ENCODE peak calls at places on chromosomes 2 and 18, in five cellular contexts. Z is HL-60; X is CD8-positive, alpha-beta T cell; T is esophagus squamous epithelium; E is colonic mucosa. Q is an unnamed sample.

GRCh38 chr18:8960740-8961657 is 141.5 kb upstream of the NDUFV2 start:
- DNase-seq in Z (no peak), X (no peak), T (no peak), E (no peak), Q (peak; percentile 87)

GRCh38 chr2:143458258-143458954 is 329.2 kb downstream of the ARHGAP15 start:
- DNase-seq in Z (no peak), X (no peak), T (no peak), E (no peak), Q (no peak)

GRCh38 chr2:173522356-173522755 is 167.7 kb downstream of the CDCA7 start:
- DNase-seq in Z (no peak), X (no peak), T (no peak), E (no peak), Q (no peak)

GRCh38 chr2:168976034-168976654 is 55.0 kb downstream of the ABCB11 start:
- DNase-seq in Z (no peak), X (no peak), T (no peak), E (no peak), Q (no peak)

GRCh38 chr2:143736904-143737303 is 607.7 kb downstream of the ARHGAP15 start:
- DNase-seq in Z (no peak), X (no peak), T (no peak), E (no peak), Q (no peak)

GRCh38 chr18:24791736-24792135 is 331.3 kb downstream of the HRH4 start:
- DNase-seq in Z (no peak), X (no peak), T (no peak), E (no peak), Q (no peak)

GRCh38 chr18:41881285-41881684 is 73.7 kb upstream of the PIK3C3 start:
- DNase-seq in Z (no peak), X (no peak), T (no peak), E (no peak), Q (no peak)

GRCh38 chr2:207253946-207254345 is 88.2 kb upstream of the KLF7 start:
- DNase-seq in Z (no peak), X (no peak), T (no peak), E (no peak), Q (peak; percentile 91)

GRCh38 chr18:1513519-1513918 is 608.8 kb downstream of the ADCYAP1 start:
- DNase-seq in Z (no peak), X (no peak), T (no peak), E (no peak), Q (peak; percentile 2)

GRCh38 chr2:100283724-100284501 is 38.4 kb downstream of the LONRF2 start:
- DNase-seq in Z (no peak), X (no peak), T (no peak), E (no peak), Q (no peak)

GRCh38 chr2:174342600-174343342 is 8.0 kb downstream of the SP9 start:
- DNase-seq in Z (no peak), X (peak; percentile 29), T (no peak), E (no peak), Q (no peak)

GRCh38 chr2:66443183-66443976 is 8.5 kb downstream of the MEIS1 start:
- DNase-seq in Z (no peak), X (no peak), T (no peak), E (no peak), Q (peak; percentile 72)

GRCh38 chr2:98931596-98931995 is 4.4 kb downstream of the CRACDL start:
- DNase-seq in Z (no peak), X (no peak), T (no peak), E (no peak), Q (no peak)

GRCh38 chr2:20353597-20353996 is 3.0 kb upstream of the PUM2 start:
- DNase-seq in Z (no peak), X (no peak), T (no peak), E (peak; percentile 31), Q (peak; percentile 69)

GRCh38 chr2:146246017-146246733 is 1598.7 kb upstream of the ACVR2A start:
- DNase-seq in Z (no peak), X (no peak), T (no peak), E (no peak), Q (peak; percentile 70)
- TF ChIP-seq CTCF in Z (no peak), X (no peak), T (no peak), E (no peak), Q (no peak)

GRCh38 chr2:234879671-234880455 is 72.0 kb upstream of the SH3BP4 start:
- DNase-seq in Z (no peak), X (no peak), T (no peak), E (no peak), Q (peak; percentile 62)
- TF ChIP-seq CTCF in Z (no peak), X (no peak), T (no peak), E (no peak), Q (peak; percentile 26)

DNA sequence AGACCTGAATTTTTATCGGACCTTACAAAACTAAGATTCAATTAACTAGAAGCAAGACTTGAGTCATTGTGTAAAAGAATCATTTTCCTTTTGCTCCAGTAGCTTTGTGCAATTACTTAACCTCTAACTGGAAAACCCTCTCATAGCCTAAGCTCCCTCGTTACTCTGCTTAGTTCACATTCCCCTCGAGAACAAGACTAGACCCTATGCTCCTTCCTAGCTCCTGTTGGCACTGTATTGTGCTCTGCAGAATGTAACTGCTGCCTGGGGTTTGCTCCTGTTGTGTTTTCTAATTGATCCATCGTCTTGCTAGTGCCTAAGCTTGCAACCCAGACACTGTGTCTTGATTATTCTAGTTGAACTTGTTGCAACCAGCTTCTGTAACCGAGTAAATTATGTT is 347.0 kb downstream of the ZNF804A start:
- DNase-seq in Z (no peak), X (no peak), T (no peak), E (no peak), Q (no peak)
- TF ChIP-seq CTCF in Z (no peak), X (no peak), T (no peak), E (no peak), Q (no peak)

DNA sequence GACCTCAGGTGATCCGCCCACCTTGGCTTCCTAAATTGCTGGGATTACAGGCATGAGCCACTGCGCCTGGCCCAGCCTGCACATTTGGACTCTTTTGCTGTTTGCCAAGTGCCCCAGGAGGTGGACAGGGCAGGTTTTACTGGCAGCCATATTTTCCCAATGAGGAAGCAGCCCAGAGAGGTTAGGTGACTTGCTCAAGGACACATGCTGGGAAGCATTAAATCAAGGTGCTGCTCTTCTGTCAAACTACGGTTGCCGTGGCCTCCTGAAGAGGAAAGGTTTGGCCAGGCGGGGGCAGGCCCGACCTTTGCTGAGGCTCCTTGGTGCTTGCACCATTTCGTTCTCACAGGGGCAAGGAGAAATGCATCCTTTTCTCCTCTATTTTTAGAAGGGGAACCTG is 44.0 kb downstream of the DNMT3A start:
- DNase-seq in Z (peak; percentile 42), X (no peak), T (no peak), E (no peak), Q (no peak)
- TF ChIP-seq CTCF in Z (no peak), X (no peak), T (no peak), E (no peak), Q (peak; percentile 44)

Q was measured in foreskin keratinocyte.